ENCODE peak calls at places on chromosomes 12 and 14, in five cellular contexts. M, Q, N, J and A are unnamed samples.

GRCh38 chr12:6942331-6942665 is 1.3 kb upstream of the RNU7-1 start:
- DNase-seq in M (no peak), Q (no peak), N (peak; percentile 64), J (no peak), A (no peak)

GRCh38 chr12:110355080-110355479 is 48.4 kb downstream of the ANAPC7 start:
- DNase-seq in M (no peak), Q (peak; percentile 55), N (no peak), J (no peak), A (no peak)

GRCh38 chr14:99672506-99673327 is 11.4 kb upstream of the CYP46A1 start:
- DNase-seq in M (no peak), Q (no peak), N (no peak), J (no peak), A (peak; percentile 46)

GRCh38 chr12:52391618-52392002 is 6.2 kb upstream of the KRT84 start:
- DNase-seq in M (no peak), Q (no peak), N (no peak), J (no peak), A (no peak)

GRCh38 chr12:116200812-116201211 is 76.7 kb downstream of the MED13L start:
- DNase-seq in M (no peak), Q (peak; percentile 67), N (no peak), J (no peak), A (no peak)

GRCh38 chr14:102353126-102353619 is 9.5 kb downstream of the CINP start:
- DNase-seq in M (no peak), Q (no peak), N (no peak), J (no peak), A (no peak)

GRCh38 chr12:120051535-120051934 is 62.5 kb downstream of the BICDL1 start:
- DNase-seq in M (no peak), Q (no peak), N (no peak), J (no peak), A (no peak)

GRCh38 chr12:122501489-122501989 is 807 bp upstream of the ZCCHC8 start:
- DNase-seq in M (no peak), Q (no peak), N (no peak), J (no peak), A (no peak)

GRCh38 chr14:32022938-32023466 is 54.1 kb upstream of the ARHGAP5 start:
- DNase-seq in M (no peak), Q (no peak), N (no peak), J (no peak), A (no peak)

GRCh38 chr12:132409495-132410295 is 80.3 kb upstream of the FBRSL1 start:
- DNase-seq in M (no peak), Q (no peak), N (no peak), J (no peak), A (no peak)

GRCh38 chr12:88579572-88579940 is 715 bp downstream of the KITLG start:
- DNase-seq in M (peak; percentile 44), Q (no peak), N (peak; percentile 44), J (no peak), A (no peak)

GRCh38 chr12:109738878-109739665 is 25.4 kb downstream of the FAM222A start:
- DNase-seq in M (peak; percentile 5), Q (no peak), N (peak; percentile 10), J (no peak), A (no peak)

GRCh38 chr12:62792526-62792925 is 142.4 kb downstream of the PPM1H start:
- DNase-seq in M (no peak), Q (no peak), N (no peak), J (no peak), A (no peak)

GRCh38 chr12:100795193-100796179 is 910 bp downstream of the ANO4 start:
- DNase-seq in M (no peak), Q (no peak), N (no peak), J (no peak), A (no peak)

GRCh38 chr12:121857322-121858246 is 1.1 kb downstream of the HPD start:
- DNase-seq in M (no peak), Q (peak; percentile 63), N (no peak), J (no peak), A (no peak)

GRCh38 chr12:130775953-130776856 is 60.1 kb upstream of the RIMBP2 start:
- DNase-seq in M (no peak), Q (no peak), N (no peak), J (no peak), A (no peak)

GRCh38 chr12:51751657-51752056 is 96.9 kb downstream of the FIGNL2 start:
- DNase-seq in M (no peak), Q (no peak), N (no peak), J (no peak), A (no peak)

GRCh38 chr12:90974286-90974685 is 19.3 kb upstream of the CCER1 start:
- DNase-seq in M (no peak), Q (no peak), N (no peak), J (no peak), A (no peak)

GRCh38 chr14:75821828-75822521 is 159.8 kb downstream of the TGFB3 start:
- DNase-seq in M (no peak), Q (no peak), N (no peak), J (no peak), A (no peak)

GRCh38 chr14:104696671-104697316 is 7.4 kb downstream of the INF2 start:
- DNase-seq in M (no peak), Q (no peak), N (no peak), J (no peak), A (no peak)

GRCh38 chr14:74905595-74906142 is 17.4 kb downstream of the RPS6KL1 start:
- DNase-seq in M (peak; percentile 78), Q (peak; percentile 85), N (peak; percentile 81), J (peak; percentile 73), A (peak; percentile 72)

GRCh38 chr12:119208626-119209061 is 29.9 kb downstream of the HSPB8 start:
- DNase-seq in M (peak; percentile 41), Q (no peak), N (no peak), J (no peak), A (no peak)

GRCh38 chr12:100699209-100699608 is 95.4 kb upstream of the ANO4 start:
- DNase-seq in M (no peak), Q (no peak), N (no peak), J (no peak), A (no peak)

GRCh38 chr12:13348464-13348863 is 151.9 kb downstream of the EMP1 start:
- DNase-seq in M (no peak), Q (no peak), N (no peak), J (no peak), A (no peak)

GRCh38 chr12:124761056-124761455 is 102.6 kb downstream of the SCARB1 start:
- DNase-seq in M (no peak), Q (no peak), N (no peak), J (no peak), A (no peak)

GRCh38 chr14:68250950-68251765 is 431.6 kb downstream of the RAD51B start:
- DNase-seq in M (no peak), Q (no peak), N (no peak), J (no peak), A (no peak)
- TF ChIP-seq POLR2A in M (no peak), Q (no peak), N (no peak), J (no peak), A (no peak)

GRCh38 chr12:123715151-123715676 is 3.1 kb downstream of the ATP6V0A2 start:
- DNase-seq in M (no peak), Q (peak; percentile 10), N (no peak), J (no peak), A (no peak)

GRCh38 chr12:123712780-123713319 is 697 bp downstream of the ATP6V0A2 start:
- DNase-seq in M (no peak), Q (no peak), N (no peak), J (no peak), A (no peak)

GRCh38 chr12:123714302-123714627 is 2.1 kb downstream of the ATP6V0A2 start:
- DNase-seq in M (no peak), Q (peak; percentile 43), N (no peak), J (no peak), A (no peak)

GRCh38 chr12:123713398-123714301 is 1.5 kb downstream of the ATP6V0A2 start:
- DNase-seq in M (no peak), Q (peak; percentile 81), N (no peak), J (no peak), A (no peak)
- TF ChIP-seq POLR2A in M (no peak), Q (peak; percentile 40), N (no peak), J (no peak), A (no peak)

DNA sequence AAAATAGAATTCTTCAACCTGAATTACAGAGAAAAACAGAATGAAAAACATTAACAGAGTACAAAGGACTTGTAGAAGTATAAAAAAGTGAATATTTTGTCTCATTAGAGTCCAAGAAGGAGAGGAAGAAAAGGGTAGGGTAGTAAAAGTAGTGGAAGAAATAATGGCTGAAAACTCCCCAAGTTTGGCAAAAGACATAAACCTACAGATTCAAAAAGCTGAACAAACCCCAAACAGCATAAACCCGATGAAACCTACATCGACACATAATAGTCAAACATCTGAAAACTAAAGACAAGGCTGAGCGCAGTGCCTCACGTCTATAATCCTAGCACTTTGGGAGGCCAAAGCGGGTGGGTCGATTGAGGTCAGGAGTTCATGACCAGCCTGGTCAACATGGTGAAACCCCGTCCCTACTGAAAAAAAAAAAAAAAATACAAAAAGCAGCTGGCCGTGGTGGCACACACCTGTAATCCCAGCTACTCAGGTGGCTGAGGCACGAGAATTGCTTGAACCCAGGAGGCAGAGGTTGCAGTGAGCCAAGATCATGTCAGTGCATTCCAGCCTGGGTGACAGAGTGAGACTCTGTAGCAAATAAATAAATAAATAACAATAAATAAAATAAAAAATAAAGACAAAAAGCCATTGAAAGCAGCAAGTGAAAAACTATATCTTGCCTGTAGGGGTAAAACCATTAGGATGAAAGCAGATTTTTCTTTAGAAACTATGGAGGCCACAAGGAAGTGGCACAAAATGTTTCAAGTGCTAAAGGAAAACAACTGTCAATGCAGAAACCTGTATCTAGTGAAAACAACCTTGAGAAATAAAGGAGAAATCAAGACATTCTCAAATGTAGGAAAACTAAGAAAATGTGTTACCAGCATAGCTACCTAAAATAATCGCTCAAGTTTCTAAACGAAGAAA is 11.4 kb downstream of the TIMM9 start:
- DNase-seq in M (no peak), Q (peak; percentile 16), N (no peak), J (no peak), A (no peak)
- TF ChIP-seq POLR2A in M (no peak), Q (no peak), N (no peak), J (no peak), A (no peak)

GRCh38 chr14:45089813-45090212 is 5.9 kb downstream of the PRPF39 start:
- DNase-seq in M (no peak), Q (no peak), N (no peak), J (no peak), A (no peak)

GRCh38 chr14:45085004-45085403 is 1.1 kb downstream of the PRPF39 start:
- DNase-seq in M (no peak), Q (peak; percentile 49), N (no peak), J (no peak), A (no peak)

GRCh38 chr14:45082420-45082819 is 1.5 kb upstream of the PRPF39 start:
- DNase-seq in M (no peak), Q (no peak), N (no peak), J (no peak), A (no peak)

GRCh38 chr14:45083622-45083978 is 316 bp upstream of the PRPF39 start:
- DNase-seq in M (no peak), Q (no peak), N (no peak), J (no peak), A (no peak)

DNA sequence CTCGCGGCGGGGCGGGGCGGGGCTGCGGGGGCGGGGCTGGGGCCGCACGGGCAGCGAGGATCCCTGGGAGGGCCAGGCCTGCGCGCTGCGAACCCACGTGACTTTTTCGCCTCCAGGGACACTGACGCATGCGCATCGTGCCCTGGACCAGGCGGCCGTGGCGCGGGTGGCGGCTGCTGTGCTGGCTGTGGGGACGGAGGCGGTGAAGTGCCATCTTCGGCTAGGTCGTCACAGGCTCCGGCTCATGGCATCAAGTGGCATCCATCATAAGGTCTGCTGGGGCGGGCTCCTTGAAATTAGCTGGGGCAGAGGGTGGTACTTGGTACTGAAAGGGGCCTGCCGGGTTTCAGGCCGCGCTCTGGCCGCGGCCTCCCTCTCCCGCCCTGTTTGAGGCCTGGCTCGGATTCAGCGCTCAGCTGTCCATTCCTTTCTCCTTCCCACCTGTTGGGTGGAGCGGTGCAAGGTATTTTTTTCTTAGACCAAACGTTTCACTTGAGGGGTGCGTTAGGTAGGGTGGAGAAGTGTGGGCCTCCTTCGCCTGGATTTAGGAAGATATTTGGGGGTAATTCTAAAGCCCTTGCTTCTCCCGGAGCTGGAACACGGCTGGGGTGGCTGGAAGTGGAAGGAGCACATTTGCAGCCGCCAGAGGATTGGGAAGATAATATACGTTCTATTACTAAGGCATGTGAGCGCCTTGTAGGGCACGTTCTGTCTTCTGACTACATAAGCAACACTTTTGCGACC is at the start of gene PRPF39:
- DNase-seq in M (peak; percentile 92), Q (peak; percentile 96), N (peak; percentile 94), J (peak; percentile 93), A (peak; percentile 90)
- TF ChIP-seq POLR2A in M (peak; percentile 88), Q (peak; percentile 88), N (peak; percentile 86), J (peak; percentile 92), A (peak; percentile 95)